ENCODE peak calls at places on chromosomes 2 and 18, in ten cellular contexts. B, M, N, Q, T, E, G, J, O and X are unnamed samples.

GRCh38 chr2:25375371-25375988 is 33.8 kb upstream of the DNMT3A start:
- DNase-seq in B (no peak), M (no peak), N (peak; percentile 62), Q (no peak), T (no peak), E (no peak), G (no peak), J (peak; percentile 13), O (no peak), X (no peak)

GRCh38 chr2:221125691-221126090 is 446.4 kb downstream of the EPHA4 start:
- DNase-seq in B (no peak), M (no peak), N (no peak), Q (no peak), T (no peak), E (no peak), G (no peak), J (no peak), O (no peak), X (no peak)

GRCh38 chr18:11154983-11155759 is 5.8 kb upstream of the PIEZO2 start:
- DNase-seq in B (no peak), M (no peak), N (no peak), Q (no peak), T (no peak), E (no peak), G (no peak), J (no peak), O (no peak), X (no peak)

GRCh38 chr2:150679456-150680120 is 192.1 kb upstream of the RND3 start:
- DNase-seq in B (no peak), M (no peak), N (no peak), Q (no peak), T (no peak), E (no peak), G (no peak), J (no peak), O (no peak), X (no peak)

GRCh38 chr2:128751751-128752150 is 433.1 kb upstream of the HS6ST1 start:
- DNase-seq in B (no peak), M (no peak), N (no peak), Q (no peak), T (no peak), E (no peak), G (no peak), J (no peak), O (no peak), X (no peak)

GRCh38 chr2:126664234-126664633 is 8.3 kb downstream of the GYPC start:
- DNase-seq in B (no peak), M (no peak), N (no peak), Q (no peak), T (no peak), E (no peak), G (no peak), J (no peak), O (no peak), X (no peak)

GRCh38 chr2:160301420-160301819 is 101.3 kb upstream of the ITGB6 start:
- DNase-seq in B (no peak), M (no peak), N (no peak), Q (no peak), T (no peak), E (no peak), G (no peak), J (no peak), O (no peak), X (no peak)

GRCh38 chr2:121038831-121039230 is 246.2 kb downstream of the TFCP2L1 start:
- DNase-seq in B (no peak), M (peak; percentile 80), N (peak; percentile 56), Q (peak; percentile 64), T (no peak), E (no peak), G (peak; percentile 76), J (no peak), O (no peak), X (no peak)

GRCh38 chr2:119853777-119854399 is 94.2 kb downstream of the PTPN4 start:
- DNase-seq in B (no peak), M (no peak), N (no peak), Q (no peak), T (no peak), E (no peak), G (no peak), J (no peak), O (no peak), X (no peak)

GRCh38 chr2:221161186-221161585 is 410.9 kb downstream of the EPHA4 start:
- DNase-seq in B (no peak), M (no peak), N (no peak), Q (no peak), T (no peak), E (no peak), G (no peak), J (no peak), O (no peak), X (no peak)

GRCh38 chr2:160044728-160045127 is 17.7 kb downstream of the PLA2R1 start:
- DNase-seq in B (peak; percentile 43), M (no peak), N (no peak), Q (no peak), T (no peak), E (no peak), G (no peak), J (no peak), O (no peak), X (no peak)

GRCh38 chr2:239583879-239584859 is 183.3 kb upstream of the HDAC4 start:
- DNase-seq in B (no peak), M (no peak), N (peak; percentile 50), Q (no peak), T (no peak), E (no peak), G (no peak), J (no peak), O (no peak), X (no peak)

GRCh38 chr2:231810905-231811304 is 24.7 kb downstream of the COPS7B start:
- DNase-seq in B (no peak), M (no peak), N (no peak), Q (no peak), T (no peak), E (no peak), G (peak; percentile 56), J (no peak), O (peak; percentile 55), X (no peak)

GRCh38 chr18:76621782-76622495 is 126.9 kb upstream of the ZNF516 start:
- DNase-seq in B (no peak), M (peak; percentile 16), N (no peak), Q (no peak), T (no peak), E (no peak), G (no peak), J (no peak), O (peak; percentile 48), X (no peak)

DNA sequence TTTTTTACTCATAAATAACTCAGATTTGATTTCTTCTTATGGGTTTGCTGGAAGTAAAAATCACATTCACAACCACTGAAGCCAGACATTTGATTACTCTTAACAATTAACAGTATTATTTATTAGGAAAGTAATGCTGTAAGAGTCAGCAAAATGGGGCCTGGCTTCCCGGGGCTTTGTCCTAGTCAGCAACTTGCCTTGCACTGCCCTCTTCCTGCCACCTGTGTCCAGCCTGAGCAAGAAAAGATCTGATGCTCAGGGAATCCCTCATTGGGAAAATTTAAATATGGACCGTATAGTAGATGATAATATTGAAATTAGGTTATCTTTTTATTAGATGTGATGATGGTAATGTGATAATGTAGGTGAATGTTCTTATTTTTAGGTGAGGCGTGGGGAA is 30.8 kb upstream of the ACYP2 start:
- DNase-seq in B (no peak), M (peak; percentile 31), N (no peak), Q (no peak), T (no peak), E (no peak), G (peak; percentile 55), J (no peak), O (peak; percentile 39), X (no peak)
- TF ChIP-seq CTCF in B (no peak), M (peak; percentile 35), N (peak; percentile 29), Q (peak; percentile 36), T (no peak), E (no peak), G (peak; percentile 73), J (no peak), O (peak; percentile 18), X (peak; percentile 33)

GRCh38 chr2:58266211-58266610 is 25.1 kb upstream of the FANCL start:
- DNase-seq in B (no peak), M (no peak), N (no peak), Q (no peak), T (no peak), E (no peak), G (no peak), J (no peak), O (no peak), X (no peak)

GRCh38 chr2:58261215-58261614 is 20.1 kb upstream of the FANCL start:
- DNase-seq in B (no peak), M (no peak), N (no peak), Q (no peak), T (no peak), E (no peak), G (peak; percentile 48), J (no peak), O (no peak), X (no peak)
- H3K4me3 ChIP-seq in B (no peak overlapping the region), M (no peak overlapping the region), N (no peak overlapping the region), Q (no peak overlapping the region), T (no peak overlapping the region), E (no peak overlapping the region), G (no peak overlapping the region), J (no peak overlapping the region), O (no peak overlapping the region), X (no peak overlapping the region)

DNA sequence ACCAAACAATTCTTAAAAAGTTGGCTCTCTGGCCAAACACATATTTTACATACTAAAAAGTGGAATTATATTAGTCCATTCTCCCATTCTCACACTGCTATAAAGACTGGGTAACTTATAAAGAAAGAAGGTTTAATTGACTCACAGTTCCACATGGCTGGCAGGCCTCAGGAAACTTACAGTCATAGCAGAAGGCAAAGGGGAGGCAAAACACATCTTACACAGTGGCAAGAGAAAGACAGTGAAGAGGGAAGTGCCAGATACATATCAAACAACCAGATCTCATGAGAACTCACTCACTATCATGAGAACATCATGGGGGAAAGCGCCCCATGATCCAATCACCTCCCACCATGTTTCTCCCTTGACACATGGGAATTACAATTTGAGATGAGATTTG is 42.6 kb downstream of the EDAR start:
- DNase-seq in B (no peak), M (no peak), N (peak; percentile 7), Q (no peak), T (no peak), E (no peak), G (no peak), J (no peak), O (no peak), X (no peak)
- H3K4me1 ChIP-seq in B (peaks cover 5% of the 10 kb centered on the region), M (peaks cover 4% of the 10 kb centered on the region), N (peaks cover 4% of the 10 kb centered on the region), Q (no peaks in the 10 kb centered on the region), T (no peaks in the 10 kb centered on the region), E (no peaks in the 10 kb centered on the region), G (no peaks in the 10 kb centered on the region), J (no peaks in the 10 kb centered on the region), O (no peaks in the 10 kb centered on the region), X (no peaks in the 10 kb centered on the region)

DNA sequence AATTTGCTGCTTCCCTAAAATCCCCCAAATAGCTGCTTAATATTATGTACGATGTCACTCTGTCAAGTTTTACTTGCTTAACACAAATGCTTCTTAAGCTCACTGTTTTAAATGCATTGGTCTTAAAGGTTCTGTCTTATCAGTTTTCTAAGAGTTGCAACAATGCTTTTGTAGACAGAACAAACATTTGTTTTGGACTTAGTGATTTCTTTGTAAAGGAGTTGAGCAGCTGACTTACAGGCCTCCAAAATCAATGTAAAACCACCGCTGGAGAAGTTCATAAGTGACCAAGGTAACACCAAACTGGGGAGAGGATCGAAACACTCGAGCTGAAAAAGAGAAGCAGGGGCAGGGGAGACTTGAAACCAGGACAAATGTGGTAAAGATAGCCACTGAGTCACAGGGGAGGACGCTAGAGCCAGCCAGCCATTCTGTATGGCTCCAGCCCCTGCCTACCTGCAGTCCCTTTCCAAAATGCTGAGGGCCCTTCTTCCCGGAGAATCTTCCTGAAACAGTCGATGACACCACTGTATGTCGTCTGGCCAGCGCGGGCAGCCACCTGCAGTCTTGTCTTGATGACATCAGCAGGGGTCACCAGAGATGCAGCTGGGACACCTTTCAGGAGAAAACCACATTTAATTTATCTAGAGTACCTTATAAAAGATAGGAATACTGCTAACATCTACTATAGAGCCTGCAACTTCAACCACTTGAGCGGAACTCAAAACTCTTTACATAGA is 100.2 kb downstream of the DYNC1I2 start:
- DNase-seq in B (peak; percentile 12), M (no peak), N (no peak), Q (no peak), T (no peak), E (no peak), G (no peak), J (no peak), O (no peak), X (peak; percentile 40)
- TF ChIP-seq CTCF in B (no peak), M (no peak), N (no peak), Q (no peak), T (no peak), E (no peak), G (no peak), J (no peak), O (no peak), X (no peak)